ENCODE peak calls at places on chromosomes 4 and X, in ten cellular contexts. X is mammary epithelial cell; R is AG09309; D is fibroblast of lung; G is epithelial cell of proximal tubule; Q is neural crest cell; I is CD4-positive, alpha-beta T cell; A is GM20000; Z is fibroblast of mammary gland; C is left ventricle myocardium inferior. N is an unnamed sample.

GRCh38 chr4:181323061-181323460 is 920.1 kb upstream of the TENM3 start:
- DNase-seq in A (no peak), X (no peak), C (no peak), I (no peak), Z (no peak), Q (no peak), G (no peak), R (no peak), D (no peak), N (no peak)

GRCh38 chrX:111083101-111083500 is 12.9 kb upstream of the PAK3 start:
- DNase-seq in D (no peak), X (peak), R (no peak), C (no peak), I (no peak), A (no peak), Z (peak), Q (no peak), G (no peak), N (no peak)

GRCh38 chr4:57129477-57129876 is 19.3 kb upstream of the IGFBP7 start:
- DNase-seq in X (no peak), G (no peak), I (no peak), D (no peak), R (no peak), Z (no peak), C (no peak), A (no peak), Q (no peak), N (no peak)

GRCh38 chr4:169869487-169869886 is 111.7 kb upstream of the HPF1 start:
- DNase-seq in G (no peak), Z (peak), D (no peak), I (no peak), C (no peak), A (no peak), R (no peak), X (no peak), Q (no peak), N (no peak)

GRCh38 chr4:41282362-41282761 is 25.6 kb downstream of the UCHL1 start:
- DNase-seq in I (no peak), A (no peak), C (no peak), Q (no peak), R (no peak), D (no peak), G (no peak), Z (no peak), X (no peak), N (no peak)

GRCh38 chrX:123476636-123477219 is 256.1 kb downstream of the THOC2 start:
- DNase-seq in G (no peak), R (no peak), X (no peak), I (no peak), A (no peak), Z (no peak), Q (no peak), C (no peak), D (no peak), N (no peak)

GRCh38 chrX:147958316-147958715 is 22.8 kb upstream of the FMR1NB start:
- DNase-seq in I (no peak), C (no peak), D (peak), R (peak), Z (peak), X (peak), Q (no peak), G (no peak), A (no peak), N (peak)

GRCh38 chrX:48938721-48939416 is 18.5 kb downstream of the OTUD5 start:
- DNase-seq in I (peak), Z (no peak), D (no peak), G (no peak), R (no peak), X (no peak), Q (no peak), C (no peak), A (peak), N (no peak)

GRCh38 chr4:156959298-156959702 is 12.3 kb downstream of the PDGFC start:
- DNase-seq in Q (no peak), Z (no peak), A (no peak), G (no peak), C (no peak), I (no peak), D (peak), R (peak), X (no peak), N (peak)

GRCh38 chr4:98092833-98093439 is 50.3 kb downstream of the STPG2 start:
- DNase-seq in R (no peak), G (no peak), D (peak), Q (no peak), C (no peak), A (no peak), I (no peak), X (no peak), Z (peak), N (peak)

GRCh38 chrX:41906515-41907165 is 16.7 kb downstream of the CASK start:
- DNase-seq in I (no peak), G (peak), Q (no peak), Z (peak), C (no peak), X (peak), R (no peak), D (no peak), A (no peak), N (no peak)

GRCh38 chr4:8103991-8104390 is 54.6 kb downstream of the ABLIM2 start:
- DNase-seq in A (no peak), Q (no peak), D (no peak), X (no peak), I (no peak), C (no peak), Z (no peak), R (no peak), G (no peak), N (no peak)

GRCh38 chr4:174828845-174829701 is at the start of gene GLRA3:
- DNase-seq in G (no peak), I (no peak), Z (peak), D (peak), X (peak), R (no peak), A (peak), Q (peak), C (no peak), N (no peak)

GRCh38 chr4:24917076-24917856 is 4.4 kb upstream of the CCDC149 start:
- DNase-seq in G (no peak), C (no peak), A (no peak), Q (no peak), X (no peak), I (no peak), D (no peak), R (no peak), Z (no peak), N (no peak)

GRCh38 chr4:182144621-182145359 is 98.4 kb upstream of the TENM3 start:
- DNase-seq in I (no peak), C (no peak), A (peak), D (peak), Z (peak), X (peak), Q (peak), G (no peak), R (no peak), N (peak)

GRCh38 chrX:70664726-70665125 is 220.1 kb downstream of the DLG3 start:
- DNase-seq in D (peak), X (peak), A (peak), C (no peak), R (no peak), I (no peak), G (no peak), Q (no peak), Z (peak), N (peak)

GRCh38 chr4:163556169-163556568 is 61.7 kb downstream of the TMA16 start:
- DNase-seq in G (no peak), I (no peak), Z (peak), C (no peak), D (peak), R (no peak), Q (no peak), X (no peak), A (peak), N (no peak)
- TF ChIP-seq CTCF in G (no peak), I (peak), Z (peak), C (no peak), D (no peak), R (peak), Q (peak), X (peak), A (peak), N (no peak)

DNA sequence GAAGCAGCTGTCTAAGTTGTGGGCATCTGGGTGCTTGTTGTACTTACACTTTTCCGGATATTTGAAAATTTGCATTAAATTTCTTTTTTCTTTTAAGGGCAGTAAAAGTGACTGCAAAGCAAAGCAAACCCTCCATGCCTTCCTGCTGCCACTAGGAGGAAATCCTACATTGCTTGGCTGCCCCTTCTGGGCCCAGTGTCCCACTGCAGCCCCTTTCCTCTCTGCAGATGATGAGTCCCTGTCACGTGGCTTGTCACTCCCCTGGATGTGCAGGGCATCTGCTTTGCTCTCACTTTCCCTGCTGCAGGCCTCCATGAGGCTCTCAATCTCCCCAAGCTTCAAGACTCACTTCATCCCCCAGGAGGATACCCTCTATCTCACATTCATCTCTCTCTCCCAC is 12.7 kb downstream of the TSR2 start:
- DNase-seq in R (no peak), X (no peak), D (peak), I (no peak), C (no peak), G (no peak), A (no peak), Z (peak), Q (peak), N (peak)
- TF ChIP-seq CTCF in R (peak), X (no peak), D (no peak), I (no peak), C (no peak), G (peak), A (no peak), Z (peak), Q (peak), N (peak)

DNA sequence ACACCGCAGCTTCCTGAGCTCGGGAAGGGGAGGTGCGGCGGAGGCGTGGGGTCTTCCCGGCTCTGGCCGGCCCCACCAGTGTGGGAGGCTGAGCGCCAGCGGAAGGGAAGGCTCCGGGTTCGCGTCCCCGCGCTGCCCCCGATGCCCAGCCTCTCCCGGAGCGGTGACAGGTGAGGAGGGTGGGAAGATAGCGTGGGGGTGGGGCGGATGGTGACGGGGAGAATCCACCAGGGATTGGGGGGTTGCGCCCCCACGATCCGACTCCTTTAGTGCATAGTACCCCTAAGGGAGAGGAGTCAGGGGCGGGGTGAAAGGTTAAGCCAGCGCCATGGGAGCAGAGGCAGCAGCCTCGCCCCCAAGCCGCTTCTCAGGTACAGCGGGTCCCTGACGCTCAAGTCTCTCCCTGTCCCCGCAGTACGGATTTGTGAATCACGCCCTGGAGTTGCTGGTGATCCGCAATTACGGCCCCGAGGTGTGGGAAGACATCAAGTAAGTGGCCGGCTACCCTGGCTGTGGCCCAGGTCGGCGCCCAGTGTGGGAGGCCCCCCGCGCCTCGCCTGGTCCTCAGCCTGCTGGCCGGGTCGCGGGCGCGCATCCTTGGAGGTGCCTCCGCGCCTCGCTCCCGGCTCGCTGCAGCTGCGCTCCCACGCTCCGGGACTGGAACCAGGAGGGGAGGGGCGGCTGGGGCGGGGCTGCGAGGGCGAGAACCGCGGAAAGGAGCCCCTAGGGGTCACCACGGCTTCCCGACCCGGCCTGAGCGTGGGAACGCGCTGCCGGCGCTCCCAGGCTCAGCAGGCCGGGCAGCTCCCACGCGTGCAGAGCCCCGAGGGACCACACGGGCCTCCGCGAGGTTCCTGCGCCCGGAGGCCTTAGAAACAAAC is 791 bp downstream of the GUCY1B1 start:
- DNase-seq in A (peak), R (no peak), G (no peak), Z (peak), Q (peak), C (peak), I (no peak), X (peak), D (peak), N (peak)
- TF ChIP-seq CTCF in A (no peak), R (peak), G (no peak), Z (no peak), Q (peak), C (peak), I (no peak), X (no peak), D (no peak), N (no peak)

DNA sequence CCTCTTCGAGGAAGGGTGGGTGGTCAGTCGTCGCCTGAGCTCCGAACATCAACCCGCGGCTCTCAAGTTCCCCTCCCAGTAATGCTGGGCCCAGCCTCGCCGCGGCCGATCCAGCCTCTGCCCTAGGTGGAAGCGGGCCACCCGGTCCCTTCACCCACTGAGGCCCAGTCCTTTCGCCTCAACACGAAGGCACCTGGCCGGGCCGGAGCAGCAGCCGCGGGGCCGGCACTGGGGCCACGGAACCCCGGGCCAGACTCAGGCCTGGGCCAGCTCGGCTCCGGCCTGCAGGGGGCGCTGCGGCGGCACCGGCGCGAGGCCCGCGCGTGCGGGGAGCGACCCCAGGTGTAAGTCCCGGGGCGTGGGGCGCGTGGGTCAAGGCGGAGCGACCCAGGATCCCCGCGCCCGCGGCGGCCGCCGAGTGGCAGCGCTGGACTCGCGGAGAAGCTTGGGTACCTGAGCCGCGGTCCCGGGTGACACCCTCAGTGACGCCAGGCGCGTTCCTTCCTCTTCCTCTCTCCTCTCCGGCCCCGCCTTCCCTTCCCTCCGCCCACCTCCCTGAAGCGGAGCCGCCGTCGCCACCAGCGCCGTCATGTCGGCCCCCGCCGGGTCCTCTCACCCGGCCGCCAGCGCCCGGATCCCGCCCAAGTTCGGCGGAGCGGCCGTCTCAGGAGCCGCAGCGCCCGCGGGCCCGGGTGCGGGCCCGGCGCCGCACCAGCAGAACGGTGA is at the start of gene SEC24B:
- DNase-seq in Z (peak), I (peak), G (no peak), D (peak), X (peak), C (peak), R (peak), A (peak), Q (peak), N (peak)
- TF ChIP-seq CTCF in Z (no peak), I (peak), G (peak), D (peak), X (peak), C (peak), R (peak), A (peak), Q (peak), N (peak)

DNA sequence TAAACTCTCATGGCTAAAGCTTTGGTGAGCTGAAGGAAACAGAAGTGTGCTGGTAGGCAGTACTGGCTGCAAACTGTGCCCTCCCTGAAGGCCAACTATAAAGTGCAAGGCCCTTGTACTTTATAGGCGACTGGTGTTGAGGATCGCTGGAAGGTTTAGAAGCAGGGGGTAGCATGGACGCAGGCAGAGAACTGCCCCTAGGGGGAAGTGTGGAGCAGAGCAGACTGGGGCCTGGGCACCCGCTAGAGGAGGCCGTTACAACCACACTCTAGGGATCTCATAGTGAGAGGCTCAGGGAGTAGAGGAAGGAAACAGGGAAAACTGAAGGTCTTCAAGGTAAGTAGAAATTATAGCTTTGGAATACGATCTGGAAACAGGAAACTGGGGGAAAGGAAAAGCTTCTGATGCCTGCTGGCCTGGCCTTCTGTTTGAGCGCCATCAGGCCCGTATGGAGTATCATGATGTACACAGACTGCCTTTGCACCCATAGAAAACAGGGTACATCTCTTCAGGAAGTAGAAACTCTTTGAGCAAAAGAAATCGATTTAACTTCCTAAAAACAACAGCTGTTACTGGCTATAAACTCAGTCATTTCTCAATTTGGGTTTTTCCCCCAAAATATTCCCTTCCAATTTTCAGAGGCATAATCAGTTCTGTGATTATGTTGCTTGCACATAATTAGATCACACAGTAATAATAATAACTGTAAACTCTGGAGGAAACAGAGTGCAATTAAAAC is 23.9 kb upstream of the TMSB4X start:
- DNase-seq in Q (peak), I (peak), A (no peak), X (no peak), Z (no peak), C (no peak), G (no peak), D (no peak), R (no peak), N (no peak)
- TF ChIP-seq CTCF in Q (peak), I (peak), A (peak), X (peak), Z (no peak), C (peak), G (peak), D (no peak), R (peak), N (no peak)

N was measured in foreskin fibroblast.